ENCODE peak calls at places on chromosomes 13 and 19, in nine cellular contexts. One of them, this sample, is unnamed.

GRCh38 chr19:1292419-1293151 is 6.9 kb downstream of the EFNA2 start:
- DNase-seq in psoas muscle: no peak
- DNase-seq in H1: no peak
- DNase-seq in EH: no peak
- DNase-seq in T-helper 2 cell: no peak
- DNase-seq in GM23248: no peak
- DNase-seq in mucosa of gallbladder: no peak
- DNase-seq in tibial nerve: no peak
- DNase-seq in stimulated activated CD4-positive, alpha-beta T cell treated with anti-CD3 and anti-CD28 coated beads, Interleukin-4, amount 100 ng/mL, for 1 hour: no peak
- DNase-seq in this sample: no peak

GRCh38 chr13:26186995-26187394 is 35.1 kb downstream of the RNF6 start:
- DNase-seq in psoas muscle: no peak
- DNase-seq in H1: no peak
- DNase-seq in EH: peak; percentile 9
- DNase-seq in T-helper 2 cell: no peak
- DNase-seq in GM23248: peak; percentile 29
- DNase-seq in mucosa of gallbladder: no peak
- DNase-seq in tibial nerve: no peak
- DNase-seq in stimulated activated CD4-positive, alpha-beta T cell treated with anti-CD3 and anti-CD28 coated beads, Interleukin-4, amount 100 ng/mL, for 1 hour: no peak
- DNase-seq in this sample: no peak

GRCh38 chr13:29482504-29482903 is 113.0 kb downstream of the SLC7A1 start:
- DNase-seq in psoas muscle: no peak
- DNase-seq in H1: no peak
- DNase-seq in EH: no peak
- DNase-seq in T-helper 2 cell: no peak
- DNase-seq in GM23248: no peak
- DNase-seq in mucosa of gallbladder: no peak
- DNase-seq in tibial nerve: no peak
- DNase-seq in stimulated activated CD4-positive, alpha-beta T cell treated with anti-CD3 and anti-CD28 coated beads, Interleukin-4, amount 100 ng/mL, for 1 hour: no peak
- DNase-seq in this sample: no peak

GRCh38 chr13:26839682-26840081 is 79.1 kb upstream of the GPR12 start:
- DNase-seq in psoas muscle: no peak
- DNase-seq in H1: no peak
- DNase-seq in EH: no peak
- DNase-seq in T-helper 2 cell: no peak
- DNase-seq in GM23248: no peak
- DNase-seq in mucosa of gallbladder: peak; percentile 71
- DNase-seq in tibial nerve: no peak
- DNase-seq in stimulated activated CD4-positive, alpha-beta T cell treated with anti-CD3 and anti-CD28 coated beads, Interleukin-4, amount 100 ng/mL, for 1 hour: no peak
- DNase-seq in this sample: no peak

GRCh38 chr13:110421696-110422395 is 114.8 kb downstream of the COL4A2 start:
- DNase-seq in psoas muscle: no peak
- DNase-seq in H1: no peak
- DNase-seq in EH: peak; percentile 58
- DNase-seq in T-helper 2 cell: peak; percentile 33
- DNase-seq in GM23248: no peak
- DNase-seq in mucosa of gallbladder: no peak
- DNase-seq in tibial nerve: no peak
- DNase-seq in stimulated activated CD4-positive, alpha-beta T cell treated with anti-CD3 and anti-CD28 coated beads, Interleukin-4, amount 100 ng/mL, for 1 hour: no peak
- DNase-seq in this sample: no peak

GRCh38 chr19:47309038-47309437 is 623 bp upstream of the C5AR1 start:
- DNase-seq in psoas muscle: no peak
- DNase-seq in H1: no peak
- DNase-seq in EH: peak; percentile 28
- DNase-seq in T-helper 2 cell: no peak
- DNase-seq in GM23248: peak; percentile 64
- DNase-seq in mucosa of gallbladder: no peak
- DNase-seq in tibial nerve: no peak
- DNase-seq in stimulated activated CD4-positive, alpha-beta T cell treated with anti-CD3 and anti-CD28 coated beads, Interleukin-4, amount 100 ng/mL, for 1 hour: no peak
- DNase-seq in this sample: no peak

GRCh38 chr19:31261651-31262331 is 87.4 kb downstream of the TSHZ3 start:
- DNase-seq in psoas muscle: no peak
- DNase-seq in H1: no peak
- DNase-seq in EH: no peak
- DNase-seq in T-helper 2 cell: no peak
- DNase-seq in GM23248: peak; percentile 17
- DNase-seq in mucosa of gallbladder: no peak
- DNase-seq in tibial nerve: no peak
- DNase-seq in stimulated activated CD4-positive, alpha-beta T cell treated with anti-CD3 and anti-CD28 coated beads, Interleukin-4, amount 100 ng/mL, for 1 hour: no peak
- DNase-seq in this sample: no peak

GRCh38 chr13:65054277-65054676 is 2175.9 kb downstream of the PCDH9 start:
- DNase-seq in psoas muscle: no peak
- DNase-seq in H1: no peak
- DNase-seq in EH: no peak
- DNase-seq in T-helper 2 cell: no peak
- DNase-seq in GM23248: no peak
- DNase-seq in mucosa of gallbladder: no peak
- DNase-seq in tibial nerve: no peak
- DNase-seq in stimulated activated CD4-positive, alpha-beta T cell treated with anti-CD3 and anti-CD28 coated beads, Interleukin-4, amount 100 ng/mL, for 1 hour: no peak
- DNase-seq in this sample: no peak

GRCh38 chr13:47983070-47983469 is 18.0 kb downstream of the SUCLA2 start:
- DNase-seq in psoas muscle: no peak
- DNase-seq in H1: no peak
- DNase-seq in EH: no peak
- DNase-seq in T-helper 2 cell: no peak
- DNase-seq in GM23248: no peak
- DNase-seq in mucosa of gallbladder: no peak
- DNase-seq in tibial nerve: no peak
- DNase-seq in stimulated activated CD4-positive, alpha-beta T cell treated with anti-CD3 and anti-CD28 coated beads, Interleukin-4, amount 100 ng/mL, for 1 hour: no peak
- DNase-seq in this sample: no peak

GRCh38 chr19:47109541-47110375 is 3.8 kb downstream of the ZC3H4 start:
- DNase-seq in psoas muscle: no peak
- DNase-seq in H1: no peak
- DNase-seq in EH: peak; percentile 55
- DNase-seq in T-helper 2 cell: peak; percentile 90
- DNase-seq in GM23248: peak; percentile 60
- DNase-seq in mucosa of gallbladder: no peak
- DNase-seq in tibial nerve: no peak
- DNase-seq in stimulated activated CD4-positive, alpha-beta T cell treated with anti-CD3 and anti-CD28 coated beads, Interleukin-4, amount 100 ng/mL, for 1 hour: peak; percentile 60
- DNase-seq in this sample: no peak

GRCh38 chr19:49114630-49115363 is 627 bp downstream of the LIN7B start:
- DNase-seq in psoas muscle: peak; percentile 83
- DNase-seq in H1: peak; percentile 86
- DNase-seq in EH: peak; percentile 68
- DNase-seq in T-helper 2 cell: peak; percentile 70
- DNase-seq in GM23248: peak; percentile 72
- DNase-seq in mucosa of gallbladder: peak; percentile 40
- DNase-seq in tibial nerve: peak; percentile 36
- DNase-seq in stimulated activated CD4-positive, alpha-beta T cell treated with anti-CD3 and anti-CD28 coated beads, Interleukin-4, amount 100 ng/mL, for 1 hour: peak; percentile 68
- DNase-seq in this sample: peak; percentile 56

GRCh38 chr19:53103141-53103902 is at the start of gene ZNF160:
- DNase-seq in psoas muscle: peak; percentile 99
- DNase-seq in H1: peak; percentile 99
- DNase-seq in EH: peak; percentile 98
- DNase-seq in T-helper 2 cell: peak; percentile 98
- DNase-seq in GM23248: peak; percentile 98
- DNase-seq in mucosa of gallbladder: peak; percentile 99
- DNase-seq in tibial nerve: peak; percentile 98
- DNase-seq in stimulated activated CD4-positive, alpha-beta T cell treated with anti-CD3 and anti-CD28 coated beads, Interleukin-4, amount 100 ng/mL, for 1 hour: peak; percentile 99
- DNase-seq in this sample: peak; percentile 98

GRCh38 chr19:57210381-57210780 is 19.1 kb downstream of the ZNF264 start:
- DNase-seq in psoas muscle: no peak
- DNase-seq in H1: no peak
- DNase-seq in EH: no peak
- DNase-seq in T-helper 2 cell: no peak
- DNase-seq in GM23248: no peak
- DNase-seq in mucosa of gallbladder: no peak
- DNase-seq in tibial nerve: no peak
- DNase-seq in stimulated activated CD4-positive, alpha-beta T cell treated with anti-CD3 and anti-CD28 coated beads, Interleukin-4, amount 100 ng/mL, for 1 hour: no peak
- DNase-seq in this sample: no peak

GRCh38 chr13:25111557-25111956 is 15.6 kb downstream of the PABPC3 start:
- DNase-seq in psoas muscle: no peak
- DNase-seq in H1: no peak
- DNase-seq in EH: no peak
- DNase-seq in T-helper 2 cell: peak; percentile 45
- DNase-seq in GM23248: peak; percentile 6
- DNase-seq in mucosa of gallbladder: no peak
- DNase-seq in tibial nerve: no peak
- DNase-seq in stimulated activated CD4-positive, alpha-beta T cell treated with anti-CD3 and anti-CD28 coated beads, Interleukin-4, amount 100 ng/mL, for 1 hour: no peak
- DNase-seq in this sample: no peak

GRCh38 chr13:46609052-46609451 is 56.1 kb downstream of the LRCH1 start:
- DNase-seq in psoas muscle: no peak
- DNase-seq in H1: no peak
- DNase-seq in EH: no peak
- DNase-seq in T-helper 2 cell: no peak
- DNase-seq in GM23248: no peak
- DNase-seq in mucosa of gallbladder: no peak
- DNase-seq in tibial nerve: no peak
- DNase-seq in stimulated activated CD4-positive, alpha-beta T cell treated with anti-CD3 and anti-CD28 coated beads, Interleukin-4, amount 100 ng/mL, for 1 hour: no peak
- DNase-seq in this sample: no peak

GRCh38 chr13:64688893-64689677 is 2541.1 kb downstream of the PCDH9 start:
- DNase-seq in psoas muscle: no peak
- DNase-seq in H1: no peak
- DNase-seq in EH: peak; percentile 67
- DNase-seq in T-helper 2 cell: no peak
- DNase-seq in GM23248: peak; percentile 52
- DNase-seq in mucosa of gallbladder: no peak
- DNase-seq in tibial nerve: no peak
- DNase-seq in stimulated activated CD4-positive, alpha-beta T cell treated with anti-CD3 and anti-CD28 coated beads, Interleukin-4, amount 100 ng/mL, for 1 hour: no peak
- DNase-seq in this sample: no peak

GRCh38 chr19:5074830-5075394 is 106.0 kb downstream of the KDM4B start:
- DNase-seq in psoas muscle: peak; percentile 50
- DNase-seq in H1: no peak
- DNase-seq in EH: no peak
- DNase-seq in T-helper 2 cell: no peak
- DNase-seq in GM23248: no peak
- DNase-seq in mucosa of gallbladder: no peak
- DNase-seq in tibial nerve: no peak
- DNase-seq in stimulated activated CD4-positive, alpha-beta T cell treated with anti-CD3 and anti-CD28 coated beads, Interleukin-4, amount 100 ng/mL, for 1 hour: no peak
- DNase-seq in this sample: no peak

GRCh38 chr13:101289764-101290163 is 126.5 kb downstream of the NALCN start:
- DNase-seq in psoas muscle: no peak
- DNase-seq in H1: peak; percentile 67
- DNase-seq in EH: peak; percentile 65
- DNase-seq in T-helper 2 cell: peak; percentile 32
- DNase-seq in GM23248: peak; percentile 69
- DNase-seq in mucosa of gallbladder: no peak
- DNase-seq in tibial nerve: no peak
- DNase-seq in stimulated activated CD4-positive, alpha-beta T cell treated with anti-CD3 and anti-CD28 coated beads, Interleukin-4, amount 100 ng/mL, for 1 hour: no peak
- DNase-seq in this sample: peak; percentile 59

GRCh38 chr19:40525234-40526051 is 51.2 kb upstream of the SHKBP1 start:
- DNase-seq in psoas muscle: no peak
- DNase-seq in H1: no peak
- DNase-seq in EH: no peak
- DNase-seq in T-helper 2 cell: no peak
- DNase-seq in GM23248: no peak
- DNase-seq in mucosa of gallbladder: no peak
- DNase-seq in tibial nerve: no peak
- DNase-seq in stimulated activated CD4-positive, alpha-beta T cell treated with anti-CD3 and anti-CD28 coated beads, Interleukin-4, amount 100 ng/mL, for 1 hour: no peak
- DNase-seq in this sample: no peak

GRCh38 chr19:48121909-48122371 is 11.3 kb upstream of the PLA2G4C start:
- DNase-seq in psoas muscle: no peak
- DNase-seq in H1: no peak
- DNase-seq in EH: peak; percentile 86
- DNase-seq in T-helper 2 cell: peak; percentile 16
- DNase-seq in GM23248: no peak
- DNase-seq in mucosa of gallbladder: no peak
- DNase-seq in tibial nerve: no peak
- DNase-seq in stimulated activated CD4-positive, alpha-beta T cell treated with anti-CD3 and anti-CD28 coated beads, Interleukin-4, amount 100 ng/mL, for 1 hour: no peak
- DNase-seq in this sample: peak; percentile 15

GRCh38 chr13:45257638-45258338 is 56.9 kb upstream of the KCTD4 start:
- DNase-seq in psoas muscle: no peak
- DNase-seq in H1: no peak
- DNase-seq in EH: peak; percentile 74
- DNase-seq in T-helper 2 cell: peak; percentile 63
- DNase-seq in GM23248: peak; percentile 49
- DNase-seq in mucosa of gallbladder: no peak
- DNase-seq in tibial nerve: no peak
- DNase-seq in stimulated activated CD4-positive, alpha-beta T cell treated with anti-CD3 and anti-CD28 coated beads, Interleukin-4, amount 100 ng/mL, for 1 hour: no peak
- DNase-seq in this sample: no peak

GRCh38 chr13:50208826-50209335 is 193.6 kb downstream of the KCNRG start:
- DNase-seq in psoas muscle: peak; percentile 60
- DNase-seq in H1: peak; percentile 51
- DNase-seq in EH: peak; percentile 63
- DNase-seq in T-helper 2 cell: no peak
- DNase-seq in GM23248: peak; percentile 78
- DNase-seq in mucosa of gallbladder: peak; percentile 14
- DNase-seq in tibial nerve: peak; percentile 22
- DNase-seq in stimulated activated CD4-positive, alpha-beta T cell treated with anti-CD3 and anti-CD28 coated beads, Interleukin-4, amount 100 ng/mL, for 1 hour: no peak
- DNase-seq in this sample: peak; percentile 38

GRCh38 chr13:47420568-47420967 is 523.7 kb upstream of the HTR2A start:
- DNase-seq in psoas muscle: no peak
- DNase-seq in H1: no peak
- DNase-seq in EH: peak; percentile 47
- DNase-seq in T-helper 2 cell: no peak
- DNase-seq in GM23248: peak; percentile 51
- DNase-seq in mucosa of gallbladder: peak; percentile 30
- DNase-seq in tibial nerve: no peak
- DNase-seq in stimulated activated CD4-positive, alpha-beta T cell treated with anti-CD3 and anti-CD28 coated beads, Interleukin-4, amount 100 ng/mL, for 1 hour: no peak
- DNase-seq in this sample: no peak

GRCh38 chr13:108929532-108929931 is 300.1 kb downstream of the MYO16 start:
- DNase-seq in psoas muscle: no peak
- DNase-seq in H1: no peak
- DNase-seq in EH: no peak
- DNase-seq in T-helper 2 cell: no peak
- DNase-seq in GM23248: peak; percentile 33
- DNase-seq in mucosa of gallbladder: no peak
- DNase-seq in tibial nerve: no peak
- DNase-seq in stimulated activated CD4-positive, alpha-beta T cell treated with anti-CD3 and anti-CD28 coated beads, Interleukin-4, amount 100 ng/mL, for 1 hour: no peak
- DNase-seq in this sample: no peak

GRCh38 chr19:48624791-48625723 is 5.8 kb downstream of the SPHK2 start:
- DNase-seq in psoas muscle: peak; percentile 55
- DNase-seq in H1: no peak
- DNase-seq in EH: no peak
- DNase-seq in T-helper 2 cell: no peak
- DNase-seq in GM23248: no peak
- DNase-seq in mucosa of gallbladder: no peak
- DNase-seq in tibial nerve: no peak
- DNase-seq in stimulated activated CD4-positive, alpha-beta T cell treated with anti-CD3 and anti-CD28 coated beads, Interleukin-4, amount 100 ng/mL, for 1 hour: no peak
- DNase-seq in this sample: no peak

GRCh38 chr19:7442423-7442822 is 46.4 kb downstream of the PEX11G start:
- DNase-seq in psoas muscle: no peak
- DNase-seq in H1: no peak
- DNase-seq in EH: no peak
- DNase-seq in T-helper 2 cell: no peak
- DNase-seq in GM23248: no peak
- DNase-seq in mucosa of gallbladder: no peak
- DNase-seq in tibial nerve: no peak
- DNase-seq in stimulated activated CD4-positive, alpha-beta T cell treated with anti-CD3 and anti-CD28 coated beads, Interleukin-4, amount 100 ng/mL, for 1 hour: no peak
- DNase-seq in this sample: no peak

GRCh38 chr19:29640231-29640630 is 25.0 kb upstream of the PLEKHF1 start:
- DNase-seq in psoas muscle: no peak
- DNase-seq in H1: no peak
- DNase-seq in EH: no peak
- DNase-seq in T-helper 2 cell: no peak
- DNase-seq in GM23248: no peak
- DNase-seq in mucosa of gallbladder: no peak
- DNase-seq in tibial nerve: no peak
- DNase-seq in stimulated activated CD4-positive, alpha-beta T cell treated with anti-CD3 and anti-CD28 coated beads, Interleukin-4, amount 100 ng/mL, for 1 hour: no peak
- DNase-seq in this sample: no peak

GRCh38 chr13:30690282-30691188 is 44.8 kb upstream of the ALOX5AP start:
- DNase-seq in psoas muscle: peak; percentile 85
- DNase-seq in H1: no peak
- DNase-seq in EH: peak; percentile 96
- DNase-seq in T-helper 2 cell: peak; percentile 55
- DNase-seq in GM23248: peak; percentile 96
- DNase-seq in mucosa of gallbladder: peak; percentile 70
- DNase-seq in tibial nerve: peak; percentile 77
- DNase-seq in stimulated activated CD4-positive, alpha-beta T cell treated with anti-CD3 and anti-CD28 coated beads, Interleukin-4, amount 100 ng/mL, for 1 hour: no peak
- DNase-seq in this sample: no peak

GRCh38 chr19:7874080-7874856 is at the start of gene PRR36:
- DNase-seq in psoas muscle: no peak
- DNase-seq in H1: peak; percentile 93
- DNase-seq in EH: no peak
- DNase-seq in T-helper 2 cell: no peak
- DNase-seq in GM23248: no peak
- DNase-seq in mucosa of gallbladder: no peak
- DNase-seq in tibial nerve: no peak
- DNase-seq in stimulated activated CD4-positive, alpha-beta T cell treated with anti-CD3 and anti-CD28 coated beads, Interleukin-4, amount 100 ng/mL, for 1 hour: no peak
- DNase-seq in this sample: peak; percentile 63

GRCh38 chr13:40389081-40389641 is 277.3 kb downstream of the FOXO1 start:
- DNase-seq in psoas muscle: no peak
- DNase-seq in H1: no peak
- DNase-seq in EH: no peak
- DNase-seq in T-helper 2 cell: peak; percentile 87
- DNase-seq in GM23248: no peak
- DNase-seq in mucosa of gallbladder: no peak
- DNase-seq in tibial nerve: no peak
- DNase-seq in stimulated activated CD4-positive, alpha-beta T cell treated with anti-CD3 and anti-CD28 coated beads, Interleukin-4, amount 100 ng/mL, for 1 hour: peak; percentile 30
- DNase-seq in this sample: no peak

GRCh38 chr13:45242070-45242469 is 41.2 kb upstream of the KCTD4 start:
- DNase-seq in psoas muscle: no peak
- DNase-seq in H1: no peak
- DNase-seq in EH: peak; percentile 51
- DNase-seq in T-helper 2 cell: no peak
- DNase-seq in GM23248: peak; percentile 62
- DNase-seq in mucosa of gallbladder: no peak
- DNase-seq in tibial nerve: no peak
- DNase-seq in stimulated activated CD4-positive, alpha-beta T cell treated with anti-CD3 and anti-CD28 coated beads, Interleukin-4, amount 100 ng/mL, for 1 hour: no peak
- DNase-seq in this sample: no peak